ENCODE peak calls at places on chromosomes 6 and 20, in ten cellular contexts. R, A, I, V, T, N, Z, O, D and E are unnamed samples.

GRCh38 chr6:138086573-138087196 is 20.5 kb downstream of the PERP start:
- DNase-seq in R (no peak), A (no peak), I (no peak), V (peak), T (no peak), N (peak), Z (no peak), O (no peak), D (no peak), E (peak)

GRCh38 chr6:37207903-37208456 is 38.0 kb downstream of the PIM1 start:
- DNase-seq in R (peak), A (peak), I (no peak), V (peak), T (peak), N (peak), Z (peak), O (peak), D (peak), E (peak)

GRCh38 chr6:107576852-107577251 is 86.9 kb downstream of the SOBP start:
- DNase-seq in R (no peak), A (no peak), I (no peak), V (no peak), T (peak), N (peak), Z (no peak), O (no peak), D (no peak), E (peak)

GRCh38 chr20:54479138-54479906 is 3.9 kb downstream of the DOK5 start:
- DNase-seq in R (peak), A (no peak), I (no peak), V (peak), T (no peak), N (no peak), Z (no peak), O (no peak), D (no peak), E (no peak)

GRCh38 chr6:4928426-4928825 is 75.4 kb downstream of the RPP40 start:
- DNase-seq in R (no peak), A (no peak), I (peak), V (no peak), T (no peak), N (no peak), Z (no peak), O (no peak), D (no peak), E (no peak)

GRCh38 chr6:139743629-139744028 is 369.2 kb upstream of the CITED2 start:
- DNase-seq in R (no peak), A (no peak), I (peak), V (no peak), T (peak), N (peak), Z (no peak), O (no peak), D (peak), E (peak)

GRCh38 chr6:72322778-72323177 is 299.1 kb upstream of the KCNQ5 start:
- DNase-seq in R (no peak), A (no peak), I (no peak), V (no peak), T (no peak), N (no peak), Z (no peak), O (no peak), D (no peak), E (no peak)

GRCh38 chr6:42740725-42741124 is 5.2 kb downstream of the TBCC start:
- DNase-seq in R (no peak), A (no peak), I (no peak), V (no peak), T (no peak), N (no peak), Z (no peak), O (no peak), D (no peak), E (no peak)

GRCh38 chr6:73585566-73586415 is 65.0 kb upstream of the EEF1A1 start:
- DNase-seq in R (peak), A (peak), I (peak), V (peak), T (no peak), N (peak), Z (no peak), O (peak), D (no peak), E (peak)

GRCh38 chr6:33289784-33290315 is 449 bp downstream of the PFDN6 start:
- DNase-seq in R (no peak), A (no peak), I (no peak), V (no peak), T (no peak), N (peak), Z (no peak), O (no peak), D (no peak), E (no peak)

GRCh38 chr6:68891419-68891818 is 256.3 kb downstream of the ADGRB3 start:
- DNase-seq in R (no peak), A (no peak), I (no peak), V (no peak), T (no peak), N (no peak), Z (no peak), O (no peak), D (no peak), E (peak)

GRCh38 chr6:144931172-144932035 is 646.3 kb downstream of the UTRN start:
- DNase-seq in R (peak), A (peak), I (no peak), V (peak), T (no peak), N (peak), Z (no peak), O (no peak), D (no peak), E (peak)

GRCh38 chr6:140401666-140402255 is 1027.3 kb upstream of the CITED2 start:
- DNase-seq in R (no peak), A (no peak), I (peak), V (no peak), T (no peak), N (no peak), Z (no peak), O (no peak), D (peak), E (peak)

GRCh38 chr20:60057866-60058807 is 99.9 kb downstream of the CDH26 start:
- DNase-seq in R (no peak), A (peak), I (no peak), V (peak), T (no peak), N (no peak), Z (peak), O (no peak), D (no peak), E (peak)

GRCh38 chr20:58109126-58109880 is 119.2 kb downstream of the ANKRD60 start:
- DNase-seq in R (no peak), A (no peak), I (peak), V (peak), T (no peak), N (no peak), Z (no peak), O (no peak), D (peak), E (peak)

GRCh38 chr6:163667372-163668060 is 253.0 kb downstream of the QKI start:
- DNase-seq in R (peak), A (no peak), I (no peak), V (no peak), T (peak), N (no peak), Z (no peak), O (peak), D (no peak), E (no peak)

GRCh38 chr6:118324081-118324480 is 224.0 kb upstream of the PLN start:
- DNase-seq in R (no peak), A (no peak), I (no peak), V (no peak), T (no peak), N (no peak), Z (no peak), O (no peak), D (no peak), E (peak)

GRCh38 chr6:156777866-156778614 is 862 bp downstream of the ARID1B start:
- DNase-seq in R (peak), A (peak), I (no peak), V (peak), T (peak), N (peak), Z (peak), O (no peak), D (no peak), E (no peak)

GRCh38 chr20:3712279-3712873 is at the start of gene SIGLEC1:
- DNase-seq in R (no peak), A (no peak), I (no peak), V (peak), T (no peak), N (no peak), Z (peak), O (no peak), D (no peak), E (no peak)

GRCh38 chr6:73032586-73032985 is 192.7 kb downstream of the KHDC1L start:
- DNase-seq in R (no peak), A (no peak), I (no peak), V (no peak), T (peak), N (no peak), Z (no peak), O (no peak), D (peak), E (peak)

GRCh38 chr6:134452901-134453300 is 135.0 kb upstream of the SGK1 start:
- DNase-seq in R (no peak), A (no peak), I (no peak), V (no peak), T (no peak), N (no peak), Z (no peak), O (no peak), D (no peak), E (peak)

GRCh38 chr6:129606664-129607063 is 103.3 kb downstream of the ARHGAP18 start:
- DNase-seq in R (no peak), A (peak), I (no peak), V (no peak), T (no peak), N (no peak), Z (no peak), O (no peak), D (no peak), E (no peak)

GRCh38 chr6:131931063-131931745 is 20.0 kb downstream of the CCN2 start:
- DNase-seq in R (no peak), A (no peak), I (no peak), V (no peak), T (no peak), N (no peak), Z (no peak), O (no peak), D (no peak), E (no peak)

GRCh38 chr6:46985943-46986342 is 56.2 kb downstream of the ADGRF1 start:
- DNase-seq in R (no peak), A (no peak), I (no peak), V (no peak), T (no peak), N (peak), Z (no peak), O (no peak), D (no peak), E (peak)

GRCh38 chr20:20391766-20392165 is 23.9 kb downstream of the INSM1 start:
- DNase-seq in R (no peak), A (no peak), I (no peak), V (no peak), T (no peak), N (no peak), Z (no peak), O (no peak), D (no peak), E (no peak)